ENCODE peak calls at places on chromosome 16, in nine cellular contexts. F is brain microvascular endothelial cell, K is thoracic aorta, G is left lung, O is neural progenitor cell, A is breast epithelium, I is mammary epithelial cell, Y is lung, Z is heart left ventricle. E is an unnamed sample.

GRCh38 chr16:15682105-15682570 is 32.1 kb downstream of the NDE1 start:
- DNase-seq in K (no peak), Z (no peak), G (no peak), O (peak; percentile 26), Y (no peak), I (peak; percentile 72), A (no peak), F (peak; percentile 85), E (no peak)

GRCh38 chr16:15440852-15441251 is 6.5 kb downstream of the BMERB1 start:
- DNase-seq in Z (no peak), G (no peak), O (no peak), F (peak; percentile 83), K (no peak), A (no peak), Y (no peak), I (peak; percentile 54), E (no peak)

GRCh38 chr16:28181557-28181914 is 30.2 kb downstream of the XPO6 start:
- DNase-seq in A (no peak), I (peak; percentile 84), Y (peak; percentile 33), Z (peak; percentile 34), K (peak; percentile 10), F (peak; percentile 93), G (no peak), O (no peak), E (peak; percentile 84)

GRCh38 chr16:28859326-28859725 is 4.3 kb upstream of the SH2B1 start:
- DNase-seq in K (no peak), O (no peak), Z (no peak), F (no peak), A (no peak), G (no peak), I (no peak), Y (no peak), E (no peak)

GRCh38 chr16:72112906-72113615 is 19.4 kb downstream of the DHX38 start:
- DNase-seq in A (no peak), Y (no peak), F (no peak), G (no peak), Z (no peak), K (no peak), I (no peak), O (no peak), E (no peak)

GRCh38 chr16:87895641-87896141 is 26.4 kb upstream of the SLC7A5 start:
- DNase-seq in G (no peak), K (no peak), A (no peak), Y (no peak), F (peak; percentile 59), O (no peak), Z (no peak), I (peak; percentile 30), E (peak; percentile 25)

GRCh38 chr16:65069766-65070165 is 52.1 kb downstream of the CDH11 start:
- DNase-seq in K (no peak), Y (no peak), Z (no peak), I (no peak), O (no peak), A (no peak), F (peak; percentile 32), G (no peak), E (no peak)

GRCh38 chr16:14501331-14502255 is 128.5 kb downstream of the PARN start:
- DNase-seq in G (peak; percentile 86), Z (peak; percentile 90), K (peak; percentile 77), O (peak; percentile 63), A (peak; percentile 89), I (peak; percentile 98), F (peak; percentile 90), Y (peak; percentile 84), E (peak; percentile 78)

GRCh38 chr16:4513881-4514280 is 24.7 kb downstream of the CDIP1 start:
- DNase-seq in K (no peak), G (no peak), Z (no peak), I (no peak), O (no peak), F (no peak), Y (no peak), A (no peak), E (no peak)

GRCh38 chr16:31093132-31093703 is 1.4 kb downstream of the VKORC1 start:
- DNase-seq in Y (no peak), O (peak; percentile 76), K (no peak), F (no peak), G (no peak), Z (no peak), A (no peak), I (peak; percentile 50), E (no peak)

GRCh38 chr16:25838724-25839186 is 147.0 kb downstream of the HS3ST4 start:
- DNase-seq in O (peak; percentile 86), G (no peak), F (peak; percentile 33), Y (no peak), I (peak; percentile 13), Z (no peak), K (no peak), A (no peak), E (peak; percentile 4)

GRCh38 chr16:47045459-47045858 is 72.0 kb upstream of the DNAJA2 start:
- DNase-seq in K (no peak), A (no peak), Z (no peak), F (no peak), O (no peak), G (no peak), I (no peak), Y (no peak), E (no peak)

GRCh38 chr16:15548482-15548891 is 94.5 kb downstream of the MARF1 start:
- DNase-seq in G (no peak), Y (no peak), K (no peak), F (peak; percentile 18), O (no peak), A (no peak), I (no peak), Z (no peak), E (no peak)

GRCh38 chr16:67243481-67243880 is 3.8 kb downstream of the FHOD1 start:
- DNase-seq in Z (peak; percentile 67), G (peak; percentile 59), F (no peak), I (no peak), O (no peak), K (no peak), Y (no peak), A (no peak), E (no peak)

GRCh38 chr16:70725024-70725911 is 39.4 kb upstream of the MTSS2 start:
- DNase-seq in I (no peak), Y (peak; percentile 79), G (no peak), O (no peak), F (no peak), A (peak; percentile 49), K (no peak), Z (peak; percentile 69), E (no peak)

GRCh38 chr16:1401758-1402154 is 12.7 kb downstream of the UNKL start:
- DNase-seq in A (no peak), O (no peak), Y (no peak), I (no peak), F (no peak), K (no peak), G (no peak), Z (no peak), E (no peak)

DNA sequence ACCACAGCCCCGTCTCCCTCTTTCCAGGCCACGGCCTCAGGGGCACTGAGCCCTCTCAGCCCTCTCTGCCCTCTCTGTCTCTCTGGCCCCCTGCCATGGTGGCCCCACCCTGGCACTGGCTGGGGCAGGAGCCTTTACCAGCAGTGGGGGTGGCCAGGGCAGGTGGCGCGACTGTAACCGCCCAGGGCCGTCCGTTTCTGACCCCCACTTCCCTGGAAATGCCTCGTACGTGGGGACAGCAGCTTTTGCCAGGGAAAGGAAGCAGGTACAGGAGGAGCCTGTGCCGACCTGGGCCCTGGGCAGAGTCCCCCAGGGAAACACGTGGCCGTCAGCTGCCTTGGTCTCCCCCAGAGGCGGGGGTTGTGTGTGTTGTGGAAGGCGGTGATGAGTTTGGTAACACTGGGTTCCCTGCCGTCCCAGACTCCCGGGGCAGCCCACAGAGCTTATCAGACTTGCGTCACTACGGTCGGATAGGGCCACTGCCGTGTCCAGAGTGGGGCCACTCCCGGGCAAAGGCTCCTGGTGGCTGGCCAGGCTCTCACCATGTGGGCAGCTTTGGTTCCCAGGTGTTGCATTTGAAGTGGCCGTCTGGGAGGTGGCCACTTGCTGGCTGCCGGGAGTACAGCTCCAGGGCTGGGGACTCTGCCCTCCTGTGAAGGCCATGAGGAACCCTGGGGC is 249.3 kb upstream of the CIBAR2 start:
- DNase-seq in A (no peak), F (no peak), Z (no peak), O (no peak), K (no peak), I (no peak), G (no peak), Y (peak; percentile 86), E (no peak)
- TF ChIP-seq CTCF in A (no peak), F (no peak), Z (no peak), O (no peak), K (no peak), I (no peak), G (no peak), Y (no peak), E (no peak)

GRCh38 chr16:57265850-57266530 is 18.5 kb downstream of the PLLP start:
- DNase-seq in Y (peak; percentile 84), G (peak; percentile 88), I (peak; percentile 58), A (peak; percentile 80), Z (peak; percentile 79), K (no peak), O (peak; percentile 34), F (no peak), E (no peak)
- H3K4me3 ChIP-seq in Y (no peak overlapping the region), G (no peak overlapping the region), I (no peak overlapping the region), A (no peak overlapping the region), Z (no peak overlapping the region), K (no peak overlapping the region), O (no peak overlapping the region), F (no peak overlapping the region), E (no peak overlapping the region)

DNA sequence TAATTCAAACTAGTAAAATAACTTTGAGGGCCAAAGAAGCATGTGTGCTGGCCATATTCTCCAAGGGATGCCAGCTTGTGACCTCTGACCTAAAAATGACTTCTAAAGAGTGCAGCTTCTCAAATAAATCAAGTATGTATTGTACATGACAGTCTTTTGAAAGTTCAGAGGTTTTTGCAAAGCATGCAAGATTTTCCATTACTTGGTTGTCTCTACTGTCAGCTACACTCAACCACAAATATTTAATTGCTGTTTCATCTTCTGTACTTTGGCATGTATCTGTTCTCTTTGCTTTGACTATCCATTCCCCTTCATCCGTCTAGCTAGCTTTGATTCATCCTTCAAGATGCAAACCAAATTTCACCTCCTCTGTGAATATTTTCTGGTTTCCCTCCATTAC is 121.9 kb upstream of the HS3ST2 start:
- DNase-seq in K (no peak), A (no peak), F (no peak), Y (no peak), O (no peak), Z (no peak), I (no peak), G (no peak), E (no peak)
- H3K27me3 ChIP-seq in K (no peaks in the 10 kb centered on the region), A (no peaks in the 10 kb centered on the region), F (no peaks in the 10 kb centered on the region), Y (no peaks in the 10 kb centered on the region), O (no peaks in the 10 kb centered on the region), Z (no peaks in the 10 kb centered on the region), I (no peaks in the 10 kb centered on the region), G (peaks cover 16% of the 10 kb centered on the region), E (no peaks in the 10 kb centered on the region)

DNA sequence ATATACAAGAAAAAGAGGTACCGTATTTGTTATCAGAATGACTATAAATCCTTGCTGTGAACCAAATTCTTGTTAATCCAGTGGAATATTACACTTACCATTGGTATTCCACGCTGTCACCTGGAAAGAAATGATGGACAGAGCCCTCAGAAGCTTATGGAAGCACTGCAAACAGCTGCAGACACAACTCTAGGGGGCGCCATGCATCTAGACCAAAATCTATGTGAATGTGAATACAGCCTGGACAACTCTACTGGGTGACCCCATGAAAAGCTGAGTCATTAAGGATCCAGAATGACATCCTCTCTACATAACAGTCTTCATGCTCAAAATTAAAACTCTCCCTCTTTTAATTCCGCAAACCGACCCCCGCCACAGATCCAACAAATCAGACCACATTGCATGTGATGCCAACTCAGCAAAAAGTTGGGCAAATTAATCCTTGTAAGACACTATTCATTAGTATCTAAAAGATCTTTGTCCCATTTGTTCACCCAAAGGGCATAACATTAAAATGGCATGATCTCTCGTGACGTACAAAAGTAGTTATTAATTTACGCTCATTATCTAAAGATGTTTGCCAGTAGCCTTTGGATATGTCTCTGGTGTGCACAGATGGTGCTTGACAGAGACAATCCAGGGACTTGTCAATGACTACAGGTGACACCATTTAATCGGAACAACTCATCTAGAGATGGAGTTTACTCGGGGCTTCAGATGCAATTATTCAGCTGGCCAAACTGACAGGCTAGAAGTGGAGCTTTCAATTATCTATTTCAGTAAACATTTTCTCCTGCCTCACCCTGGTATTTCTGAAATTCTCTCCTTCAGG is 552.7 kb upstream of the PSMD7 start:
- DNase-seq in Y (no peak), F (no peak), I (no peak), A (no peak), K (no peak), G (no peak), Z (no peak), O (peak; percentile 54), E (no peak)
- TF ChIP-seq CTCF in Y (no peak), F (peak; percentile 22), I (no peak), A (no peak), K (no peak), G (no peak), Z (no peak), O (peak; percentile 58), E (no peak)

E was measured in BJ.